ENCODE peak calls at places on chromosome 17, in four cellular contexts. Z is lower lobe of right lung, E is CD14-positive monocyte, R is H9. O is an unnamed sample.

GRCh38 chr17:74713199-74713755 is 554 bp upstream of the CD300LF start:
- DNase-seq in R (no peak), Z (no peak), E (peak; percentile 64), O (no peak)

GRCh38 chr17:50280068-50280467 is 5.8 kb downstream of the TMEM92 start:
- DNase-seq in R (no peak), Z (no peak), E (no peak), O (no peak)

GRCh38 chr17:59746849-59747445 is 39.5 kb downstream of the VMP1 start:
- DNase-seq in Z (no peak), R (no peak), E (no peak), O (no peak)

GRCh38 chr17:49760909-49761558 is 2.9 kb downstream of the FAM117A start:
- DNase-seq in R (no peak), E (no peak), Z (no peak), O (no peak)

GRCh38 chr17:82734987-82735866 is at the start of gene FN3K:
- DNase-seq in E (no peak), R (peak; percentile 82), Z (peak; percentile 81), O (no peak)

GRCh38 chr17:40857535-40857934 is 9.5 kb downstream of the KRT12 start:
- DNase-seq in R (no peak), E (no peak), Z (no peak), O (no peak)

GRCh38 chr17:80724723-80725388 is 180.2 kb downstream of the RPTOR start:
- DNase-seq in R (no peak), Z (no peak), E (no peak), O (no peak)

GRCh38 chr17:39617446-39618251 is 9.1 kb upstream of the PPP1R1B start:
- DNase-seq in Z (peak; percentile 80), E (no peak), R (no peak), O (peak; percentile 37)

GRCh38 chr17:36085710-36086268 is 4.2 kb downstream of the CCL3 start:
- DNase-seq in R (no peak), E (peak; percentile 69), Z (no peak), O (no peak)

GRCh38 chr17:77726549-77726957 is 231.9 kb upstream of the TNRC6C start:
- DNase-seq in R (peak; percentile 18), Z (no peak), E (no peak), O (no peak)

GRCh38 chr17:77729587-77729986 is 228.9 kb upstream of the TNRC6C start:
- DNase-seq in E (no peak), Z (no peak), R (peak; percentile 12), O (no peak)

GRCh38 chr17:77728871-77729270 is 229.6 kb upstream of the TNRC6C start:
- DNase-seq in E (no peak), Z (no peak), R (peak; percentile 11), O (no peak)

GRCh38 chr17:77727216-77727615 is 231.3 kb upstream of the TNRC6C start:
- DNase-seq in E (no peak), Z (no peak), R (peak; percentile 16), O (no peak)

DNA sequence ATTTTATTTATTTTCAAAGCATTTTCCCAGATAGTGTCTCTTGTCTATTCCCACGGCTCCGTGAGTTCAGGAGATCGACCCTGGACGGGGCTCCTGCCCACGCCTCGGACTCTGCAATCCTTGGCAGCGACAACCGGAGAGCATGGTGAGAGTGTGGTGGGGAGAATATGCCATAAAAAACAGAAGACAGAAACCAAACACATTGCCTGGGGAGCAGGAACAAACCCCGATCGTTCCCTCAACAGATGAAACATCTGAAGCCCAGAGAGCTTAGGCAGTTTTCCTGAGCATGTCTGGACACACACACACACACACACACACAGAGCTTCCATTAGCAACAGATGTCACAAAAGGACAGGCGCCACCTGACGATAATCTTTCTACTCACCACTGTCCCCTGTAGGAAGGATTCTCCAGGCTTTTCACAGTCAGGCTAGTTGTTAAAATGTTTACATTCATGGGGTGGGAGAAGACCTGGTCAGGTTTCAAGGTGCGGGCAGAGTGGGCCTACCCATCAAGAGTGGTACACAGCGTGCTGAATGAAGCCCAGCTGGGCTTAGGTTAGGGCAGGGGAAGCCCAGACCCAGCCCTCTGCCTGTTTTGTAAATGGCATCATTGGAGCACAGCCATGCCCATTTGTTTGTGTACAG is 230.4 kb upstream of the TNRC6C start:
- DNase-seq in E (no peak), R (peak; percentile 50), Z (no peak), O (no peak)
- TF ChIP-seq CTCF in E (no peak), R (peak; percentile 46), Z (no peak), O (no peak)

GRCh38 chr17:3657588-3657869 is 10.8 kb downstream of the TAX1BP3 start:
- DNase-seq in R (peak; percentile 28), Z (no peak), E (no peak), O (no peak)

GRCh38 chr17:3660311-3660891 is 8.0 kb downstream of the TAX1BP3 start:
- DNase-seq in Z (no peak), R (peak; percentile 31), E (no peak), O (no peak)

GRCh38 chr17:3658784-3659449 is 9.5 kb downstream of the TAX1BP3 start:
- DNase-seq in Z (no peak), E (no peak), R (peak; percentile 33), O (no peak)

GRCh38 chr17:3657874-3658783 is 10.2 kb downstream of the TAX1BP3 start:
- DNase-seq in Z (no peak), R (peak; percentile 37), E (no peak), O (no peak)

DNA sequence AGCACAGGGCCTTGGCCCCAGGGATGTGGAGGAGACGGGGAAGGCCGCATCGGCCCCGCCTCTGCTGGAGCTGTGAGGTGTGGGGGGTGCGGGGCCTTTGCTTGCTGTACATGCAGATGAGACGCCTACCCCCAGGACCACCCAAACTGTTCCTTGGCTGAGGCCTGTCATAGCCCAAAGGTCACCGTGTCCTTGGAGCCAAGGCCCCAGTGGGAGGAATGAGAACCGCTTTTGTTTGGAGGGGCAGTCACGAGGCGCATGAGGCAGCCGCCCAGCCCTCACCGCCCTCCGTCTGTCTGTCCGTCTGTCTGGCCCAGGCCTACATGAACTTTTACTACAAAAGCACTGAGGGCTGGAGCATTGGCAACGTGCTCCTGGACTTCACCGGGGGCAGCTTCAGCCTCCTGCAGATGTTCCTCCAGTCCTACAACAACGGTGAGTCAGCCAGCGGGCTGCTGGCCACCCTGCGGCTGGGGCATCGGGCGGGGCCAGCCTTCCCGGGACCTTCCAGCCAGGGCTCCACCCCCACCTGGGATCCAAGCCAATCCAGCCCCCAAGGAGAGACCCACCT is 8.8 kb downstream of the TAX1BP3 start:
- DNase-seq in R (peak; percentile 42), Z (no peak), E (no peak), O (no peak)
- TF ChIP-seq CTCF in R (no peak), Z (no peak), E (no peak), O (no peak)

DNA sequence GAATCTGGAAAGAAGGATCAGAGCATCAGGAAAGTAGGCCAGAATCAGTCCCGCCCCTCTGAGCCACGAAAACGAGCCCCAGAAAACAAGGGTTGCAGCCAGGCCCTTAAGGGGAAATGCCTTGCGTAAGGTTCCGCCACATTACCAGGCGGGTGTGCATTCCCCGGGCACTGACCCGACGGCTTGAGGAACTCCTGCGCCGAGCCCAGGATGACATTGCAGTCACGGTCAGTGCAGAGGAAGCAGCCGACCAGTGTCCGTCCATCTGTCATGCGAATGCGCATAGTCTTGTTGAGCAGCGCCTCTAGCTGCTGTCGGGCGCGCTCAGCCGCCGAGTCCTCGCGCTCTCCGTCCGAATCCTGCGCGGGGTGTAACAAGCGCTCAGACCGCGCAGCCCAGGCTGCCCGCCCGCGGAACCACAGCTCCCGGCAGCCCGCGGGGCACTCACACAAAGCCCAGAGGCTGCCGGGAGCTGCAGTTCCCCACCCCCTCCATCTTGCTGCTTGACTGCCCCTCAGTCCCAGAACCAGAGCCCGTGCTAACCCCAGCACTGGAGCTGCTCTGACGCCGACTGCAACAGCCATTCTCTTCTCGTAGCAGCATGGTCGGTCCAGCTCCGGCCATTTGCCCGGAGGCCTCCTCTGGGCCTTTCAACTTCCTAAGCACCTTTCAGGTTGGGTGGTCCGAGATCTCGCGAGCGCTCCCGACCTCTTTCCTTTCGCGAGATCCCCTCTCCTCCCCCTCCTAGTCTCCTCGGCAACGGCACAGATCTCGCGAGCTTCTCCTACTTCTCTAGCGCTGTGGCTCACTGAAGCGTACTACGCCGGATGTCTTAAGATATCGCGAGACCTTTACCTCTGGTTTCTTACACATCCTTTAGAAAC is at the start of gene NAA38:
- DNase-seq in Z (peak; percentile 97), E (peak; percentile 98), R (peak; percentile 100), O (peak; percentile 89)
- TF ChIP-seq CTCF in Z (peak; percentile 43), E (no peak), R (peak; percentile 27), O (no peak)

DNA sequence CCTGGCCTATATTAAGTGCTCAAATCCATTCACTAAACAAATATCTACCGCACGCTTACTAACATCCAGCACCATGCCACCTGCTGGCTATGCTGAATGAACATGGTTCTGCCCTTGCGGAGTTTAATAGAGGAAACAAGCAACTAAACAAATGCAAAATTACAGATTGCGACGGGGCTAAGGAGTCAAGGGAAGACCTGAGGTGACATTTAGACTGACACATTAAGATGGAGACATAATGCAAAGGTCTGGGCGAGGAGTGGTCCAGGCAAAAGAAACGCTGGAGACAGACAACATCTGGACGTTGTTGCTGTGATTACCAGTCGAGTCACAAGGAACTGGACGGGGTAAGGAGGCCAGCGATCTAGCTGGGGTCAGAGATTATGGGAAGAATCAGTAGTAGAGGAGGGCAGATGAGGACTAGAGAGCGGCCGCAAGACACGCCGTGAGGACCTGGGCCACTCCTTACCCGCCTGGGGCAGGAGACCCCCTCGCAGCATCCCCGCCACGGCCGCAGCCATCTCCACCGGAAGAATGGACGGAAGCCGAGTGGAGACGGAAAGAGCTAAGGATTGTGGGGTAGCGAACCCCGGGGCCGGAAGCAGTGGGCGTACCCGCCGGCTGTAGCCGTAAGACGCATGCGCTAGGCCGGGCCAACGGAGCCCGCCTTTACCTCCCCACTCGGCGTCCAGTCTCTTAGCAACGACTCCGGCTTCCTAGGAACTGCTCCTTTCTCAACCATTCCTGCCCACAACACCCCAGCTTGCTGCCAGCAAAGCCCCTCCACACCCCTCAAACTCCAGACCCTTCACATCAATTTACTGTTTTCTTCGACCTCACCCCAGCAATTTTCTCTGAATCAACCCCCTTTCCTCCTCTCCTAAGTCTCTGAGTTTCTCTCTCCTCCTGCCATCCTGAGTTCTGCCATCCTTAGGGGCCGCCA is at the start of the genes LRRC46 and MRPL10:
- DNase-seq in R (peak; percentile 97), Z (peak; percentile 95), E (peak; percentile 87), O (peak; percentile 92)
- TF ChIP-seq CTCF in R (peak; percentile 45), Z (no peak), E (peak; percentile 20), O (no peak)

GRCh38 chr17:61510237-61510636 is 58.0 kb downstream of the TBX4 start:
- DNase-seq in E (no peak), R (no peak), Z (no peak), O (no peak)

GRCh38 chr17:61514491-61514890 is 62.3 kb downstream of the TBX4 start:
- DNase-seq in E (no peak), Z (no peak), R (no peak), O (no peak)

GRCh38 chr17:61510991-61511390 is 58.8 kb downstream of the TBX4 start:
- DNase-seq in Z (no peak), E (no peak), R (no peak), O (no peak)

GRCh38 chr17:61508912-61509311 is 56.7 kb downstream of the TBX4 start:
- DNase-seq in R (no peak), E (no peak), Z (no peak), O (no peak)

DNA sequence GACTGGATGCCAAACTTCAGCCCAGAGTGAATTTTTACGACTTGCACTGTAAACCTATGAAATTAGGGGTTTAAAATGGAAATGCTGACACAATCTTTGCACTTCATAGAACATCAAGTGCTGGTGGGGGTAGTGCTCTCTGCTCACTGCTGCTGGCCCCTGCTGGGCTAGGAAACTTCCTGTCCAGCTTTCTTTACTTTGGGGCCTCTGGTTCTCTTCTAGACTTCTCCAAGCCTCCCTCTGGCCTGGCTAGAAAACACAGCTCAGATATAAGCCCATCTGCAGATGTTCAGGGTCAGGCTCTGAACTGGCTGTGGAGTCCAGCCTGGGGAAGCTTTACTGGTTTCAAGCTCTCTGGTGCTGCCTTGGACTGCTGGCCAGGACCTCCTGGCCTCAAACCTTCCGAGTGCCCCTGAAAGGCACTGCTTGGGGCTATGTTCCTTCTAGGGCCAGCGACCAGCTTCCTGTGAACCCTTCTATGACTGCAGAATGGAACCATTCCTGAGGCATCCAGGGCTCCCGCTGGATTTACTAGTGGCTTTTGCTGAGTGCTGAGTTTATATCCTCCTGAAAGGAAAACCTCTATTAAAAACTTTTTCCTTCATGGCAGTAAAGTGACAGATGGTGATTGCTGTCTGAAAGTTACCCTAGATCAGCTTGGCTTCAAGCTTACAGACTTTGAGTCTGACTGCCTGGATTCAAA is 59.4 kb downstream of the TBX4 start:
- DNase-seq in E (no peak), R (no peak), Z (no peak), O (no peak)
- TF ChIP-seq CTCF in E (no peak), R (no peak), Z (no peak), O (no peak)